ENCODE peak calls at places on chromosomes 13 and 19, in four cellular contexts. One of them, this sample, is unnamed.

GRCh38 chr13:60018536-60018935 is 145.2 kb downstream of the DIAPH3 start:
- DNase-seq in neuronal stem cell: no peak
- DNase-seq in H1: no peak
- DNase-seq in mesenchymal stem cell: no peak
- DNase-seq in this sample: no peak

GRCh38 chr13:110010433-110011135 is 224.2 kb upstream of the IRS2 start:
- DNase-seq in H1: no peak
- DNase-seq in mesenchymal stem cell: peak; percentile 62
- DNase-seq in neuronal stem cell: no peak
- DNase-seq in this sample: no peak

GRCh38 chr13:33351324-33351723 is 65.8 kb upstream of the STARD13 start:
- DNase-seq in neuronal stem cell: no peak
- DNase-seq in H1: no peak
- DNase-seq in mesenchymal stem cell: peak; percentile 67
- DNase-seq in this sample: no peak

GRCh38 chr19:27657271-27658051 is 1555.5 kb downstream of the UQCRFS1 start:
- DNase-seq in mesenchymal stem cell: no peak
- DNase-seq in H1: no peak
- DNase-seq in neuronal stem cell: no peak
- DNase-seq in this sample: peak; percentile 25

GRCh38 chr13:45798851-45799250 is 52.7 kb downstream of the SIAH3 start:
- DNase-seq in mesenchymal stem cell: no peak
- DNase-seq in neuronal stem cell: no peak
- DNase-seq in H1: no peak
- DNase-seq in this sample: no peak

GRCh38 chr13:107586216-107586615 is 629.1 kb downstream of the LIG4 start:
- DNase-seq in H1: no peak
- DNase-seq in neuronal stem cell: no peak
- DNase-seq in mesenchymal stem cell: peak; percentile 72
- DNase-seq in this sample: no peak

GRCh38 chr19:55178781-55179569 is 1.1 kb downstream of the SYT5 start:
- DNase-seq in neuronal stem cell: peak; percentile 87
- DNase-seq in H1: no peak
- DNase-seq in mesenchymal stem cell: peak; percentile 91
- DNase-seq in this sample: no peak

GRCh38 chr13:99418663-99419140 is 82.6 kb upstream of the TM9SF2 start:
- DNase-seq in H1: no peak
- DNase-seq in neuronal stem cell: no peak
- DNase-seq in mesenchymal stem cell: no peak
- DNase-seq in this sample: no peak

GRCh38 chr19:15810335-15810734 is 5.1 kb downstream of the OR10H1 start:
- DNase-seq in H1: no peak
- DNase-seq in mesenchymal stem cell: no peak
- DNase-seq in neuronal stem cell: no peak
- DNase-seq in this sample: no peak

GRCh38 chr13:106373989-106374572 is 161.4 kb downstream of the EFNB2 start:
- DNase-seq in mesenchymal stem cell: peak; percentile 84
- DNase-seq in H1: no peak
- DNase-seq in neuronal stem cell: no peak
- DNase-seq in this sample: no peak

GRCh38 chr19:35657904-35658700 is 8.2 kb upstream of the UPK1A start:
- DNase-seq in neuronal stem cell: no peak
- DNase-seq in mesenchymal stem cell: no peak
- DNase-seq in H1: no peak
- DNase-seq in this sample: no peak

GRCh38 chr13:28239374-28239773 is 101.0 kb downstream of the PAN3 start:
- DNase-seq in mesenchymal stem cell: peak; percentile 62
- DNase-seq in neuronal stem cell: no peak
- DNase-seq in H1: no peak
- DNase-seq in this sample: peak; percentile 2

GRCh38 chr19:12112238-12112637 is 27.9 kb downstream of the ZNF20 start:
- DNase-seq in mesenchymal stem cell: no peak
- DNase-seq in neuronal stem cell: no peak
- DNase-seq in H1: no peak
- DNase-seq in this sample: no peak

GRCh38 chr13:43058836-43059235 is 35.5 kb downstream of the DNAJC15 start:
- DNase-seq in mesenchymal stem cell: peak; percentile 37
- DNase-seq in H1: no peak
- DNase-seq in neuronal stem cell: no peak
- DNase-seq in this sample: no peak

GRCh38 chr13:112838038-112838965 is 130.7 kb upstream of the MCF2L start:
- DNase-seq in neuronal stem cell: no peak
- DNase-seq in H1: no peak
- DNase-seq in mesenchymal stem cell: no peak
- DNase-seq in this sample: no peak

GRCh38 chr13:111212517-111212873 is 97.4 kb downstream of the ARHGEF7 start:
- DNase-seq in neuronal stem cell: no peak
- DNase-seq in mesenchymal stem cell: no peak
- DNase-seq in H1: no peak
- DNase-seq in this sample: no peak

GRCh38 chr19:4523306-4524110 is 5.2 kb upstream of the PLIN4 start:
- DNase-seq in H1: no peak
- DNase-seq in mesenchymal stem cell: peak; percentile 29
- DNase-seq in neuronal stem cell: no peak
- DNase-seq in this sample: no peak

GRCh38 chr19:46958542-46958941 is 61.1 kb upstream of the NPAS1 start:
- DNase-seq in H1: no peak
- DNase-seq in neuronal stem cell: no peak
- DNase-seq in mesenchymal stem cell: peak; percentile 86
- DNase-seq in this sample: peak; percentile 15

GRCh38 chr19:44746616-44746945 is 1.9 kb upstream of the BCL3 start:
- DNase-seq in neuronal stem cell: no peak
- DNase-seq in mesenchymal stem cell: no peak
- DNase-seq in H1: no peak
- DNase-seq in this sample: no peak

GRCh38 chr13:52847682-52848432 is 583 bp downstream of the PCDH8 start:
- DNase-seq in neuronal stem cell: no peak
- DNase-seq in mesenchymal stem cell: no peak
- DNase-seq in H1: no peak
- DNase-seq in this sample: no peak

GRCh38 chr13:94711561-94712286 is 621 bp downstream of the SOX21 start:
- DNase-seq in neuronal stem cell: no peak
- DNase-seq in mesenchymal stem cell: peak; percentile 33
- DNase-seq in H1: no peak
- DNase-seq in this sample: peak; percentile 26

GRCh38 chr19:42942187-42942789 is 5.3 kb upstream of the PSG7 start:
- DNase-seq in neuronal stem cell: no peak
- DNase-seq in H1: no peak
- DNase-seq in mesenchymal stem cell: no peak
- DNase-seq in this sample: peak; percentile 63

GRCh38 chr19:13118424-13119193 is 545 bp downstream of the NACC1 start:
- DNase-seq in mesenchymal stem cell: peak; percentile 37
- DNase-seq in neuronal stem cell: peak; percentile 71
- DNase-seq in H1: peak; percentile 78
- DNase-seq in this sample: peak; percentile 39

GRCh38 chr19:19643158-19644053 is at the start of gene GMIP:
- DNase-seq in H1: no peak
- DNase-seq in neuronal stem cell: peak; percentile 75
- DNase-seq in mesenchymal stem cell: peak; percentile 53
- DNase-seq in this sample: peak; percentile 84

GRCh38 chr13:43167058-43167457 is 143.7 kb downstream of the DNAJC15 start:
- DNase-seq in neuronal stem cell: no peak
- DNase-seq in H1: no peak
- DNase-seq in mesenchymal stem cell: peak; percentile 61
- DNase-seq in this sample: no peak

GRCh38 chr13:36357692-36358091 is 11.5 kb upstream of the SPART start:
- DNase-seq in neuronal stem cell: no peak
- DNase-seq in H1: no peak
- DNase-seq in mesenchymal stem cell: no peak
- DNase-seq in this sample: no peak

GRCh38 chr13:45811891-45812583 is 39.5 kb downstream of the SIAH3 start:
- DNase-seq in mesenchymal stem cell: no peak
- DNase-seq in H1: no peak
- DNase-seq in neuronal stem cell: no peak
- DNase-seq in this sample: no peak

DNA sequence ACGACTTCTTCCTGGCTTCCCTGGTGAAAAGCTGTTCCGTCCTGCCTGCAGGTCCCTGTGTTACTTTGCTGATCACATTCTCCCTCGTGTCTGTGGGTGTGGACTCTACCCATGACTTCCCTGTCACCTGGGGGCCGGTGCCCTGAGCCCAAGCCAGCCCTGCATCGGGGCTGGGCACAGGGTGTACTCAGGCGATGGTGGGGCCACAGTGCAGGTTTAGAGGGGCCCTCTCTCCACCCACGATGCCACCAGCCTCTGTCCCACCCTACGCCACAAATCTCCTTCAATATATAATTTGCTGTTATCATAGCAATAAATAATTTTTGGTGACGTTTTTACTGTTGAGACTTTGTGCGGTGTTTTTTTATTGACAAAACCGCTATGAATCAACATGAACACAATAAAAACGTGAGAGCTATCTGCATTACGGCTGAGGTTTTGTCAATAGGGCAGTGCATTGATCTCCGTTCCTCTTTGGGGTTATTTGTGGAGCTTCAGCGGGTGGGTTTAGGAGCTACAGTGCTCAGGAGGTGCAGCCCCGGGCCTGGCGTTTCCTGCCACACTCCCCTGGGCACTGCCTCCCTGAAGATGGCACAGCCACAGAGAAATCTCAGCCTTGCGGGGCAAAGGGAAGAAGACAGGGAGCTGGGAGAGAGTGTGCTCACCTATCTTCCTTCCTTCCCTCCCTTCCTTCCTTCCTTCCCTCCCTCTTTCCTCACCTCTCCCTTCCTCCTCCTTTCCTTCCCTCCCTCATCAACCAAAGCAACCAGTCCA is 119.7 kb downstream of the URI1 start:
- DNase-seq in neuronal stem cell: no peak
- DNase-seq in mesenchymal stem cell: no peak
- DNase-seq in H1: no peak
- DNase-seq in this sample: no peak
- H3K23ac ChIP-seq in neuronal stem cell: peak overlapping the region; percentile 82
- H3K23ac ChIP-seq in mesenchymal stem cell: no peak overlapping the region
- H3K23ac ChIP-seq in H1: no peak overlapping the region
- H3K23ac ChIP-seq in this sample: no peak overlapping the region

GRCh38 chr19:50332014-50332263 is 2.8 kb upstream of the KCNC3 start:
- DNase-seq in H1: no peak
- DNase-seq in mesenchymal stem cell: no peak
- DNase-seq in neuronal stem cell: no peak
- DNase-seq in this sample: no peak

GRCh38 chr19:50333235-50333736 is 4.1 kb upstream of the KCNC3 start:
- DNase-seq in mesenchymal stem cell: peak; percentile 41
- DNase-seq in H1: peak; percentile 86
- DNase-seq in neuronal stem cell: peak; percentile 94
- DNase-seq in this sample: peak; percentile 99

GRCh38 chr19:50332264-50333038 is 3.3 kb upstream of the KCNC3 start:
- DNase-seq in H1: no peak
- DNase-seq in neuronal stem cell: no peak
- DNase-seq in mesenchymal stem cell: no peak
- DNase-seq in this sample: peak; percentile 89

GRCh38 chr19:50330365-50331078 is 1.3 kb upstream of the KCNC3 start:
- DNase-seq in neuronal stem cell: peak; percentile 95
- DNase-seq in mesenchymal stem cell: no peak
- DNase-seq in H1: peak; percentile 70
- DNase-seq in this sample: peak; percentile 89

DNA sequence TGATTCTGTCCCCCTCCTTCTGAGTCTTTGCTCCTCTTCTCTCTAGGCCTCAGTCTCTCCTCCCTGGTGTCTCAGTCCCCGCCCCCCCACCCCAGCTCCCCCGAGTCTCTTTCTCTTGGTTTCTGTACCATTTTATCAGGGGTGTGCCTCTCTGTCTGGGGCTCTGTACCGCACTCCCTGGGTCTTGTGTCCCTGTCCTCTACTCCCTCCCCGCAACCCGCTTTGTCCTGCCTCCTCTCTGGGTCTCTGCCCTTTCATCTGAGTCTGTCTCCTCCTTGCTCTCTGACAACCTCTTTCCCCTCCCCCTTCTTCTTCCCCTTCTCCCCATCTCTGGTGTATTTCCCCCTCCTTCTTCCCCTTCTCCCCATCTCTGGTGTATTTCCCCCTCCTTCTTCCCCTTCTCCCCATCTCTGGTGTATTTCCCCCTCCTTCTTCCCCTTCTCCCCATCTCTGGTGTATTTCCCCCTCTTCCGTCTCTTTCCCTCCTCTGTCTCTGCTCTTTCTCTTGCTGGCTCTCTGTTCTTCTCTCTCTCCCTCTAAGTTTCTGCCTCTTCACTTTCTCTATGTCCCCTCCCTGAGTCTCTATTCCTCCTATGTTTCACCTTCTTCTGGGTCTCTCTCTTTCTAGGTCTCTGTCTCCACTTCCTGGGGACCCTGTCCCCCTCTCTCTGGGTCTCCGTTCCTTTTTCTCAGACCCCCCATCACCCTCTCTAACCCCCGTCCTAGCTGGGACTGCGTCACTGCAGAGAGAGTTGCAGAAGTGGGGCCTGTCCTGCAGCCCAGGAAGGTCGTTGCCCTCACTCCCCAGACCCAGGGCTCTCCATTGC is 2.2 kb upstream of the KCNC3 start:
- DNase-seq in H1: no peak
- DNase-seq in neuronal stem cell: no peak
- DNase-seq in mesenchymal stem cell: no peak
- DNase-seq in this sample: no peak
- H3K4me3 ChIP-seq in H1: peak overlapping the region; percentile 96
- H3K4me3 ChIP-seq in neuronal stem cell: peak overlapping the region; percentile 76
- H3K4me3 ChIP-seq in mesenchymal stem cell: no peak overlapping the region
- H3K4me3 ChIP-seq in this sample: peak overlapping the region; percentile 66

DNA sequence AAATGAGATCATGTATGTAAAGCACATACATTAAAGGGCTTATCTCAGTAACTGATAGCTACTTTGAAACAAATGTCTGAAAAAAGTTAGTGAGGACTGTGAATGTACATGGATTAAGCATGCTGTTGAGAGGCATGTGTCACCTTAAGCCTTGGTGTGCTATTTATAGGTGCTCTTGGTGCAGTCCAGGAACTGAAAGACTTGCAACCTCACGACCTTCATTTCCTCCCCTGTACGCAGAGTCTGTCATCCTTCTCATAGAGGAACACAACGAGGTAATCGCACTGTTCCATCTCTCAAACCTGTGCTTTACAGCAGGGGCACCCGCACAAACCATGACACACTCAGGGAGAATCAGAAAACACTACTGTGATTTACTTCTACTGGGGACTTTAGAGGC is 65.6 kb downstream of the UFM1 start:
- DNase-seq in mesenchymal stem cell: no peak
- DNase-seq in H1: no peak
- DNase-seq in neuronal stem cell: no peak
- DNase-seq in this sample: peak; percentile 48
- H2BK12ac ChIP-seq in mesenchymal stem cell: no peak overlapping the region
- H2BK12ac ChIP-seq in H1: no peak overlapping the region
- H2BK12ac ChIP-seq in neuronal stem cell: no peak overlapping the region
- H2BK12ac ChIP-seq in this sample: no peak overlapping the region

DNA sequence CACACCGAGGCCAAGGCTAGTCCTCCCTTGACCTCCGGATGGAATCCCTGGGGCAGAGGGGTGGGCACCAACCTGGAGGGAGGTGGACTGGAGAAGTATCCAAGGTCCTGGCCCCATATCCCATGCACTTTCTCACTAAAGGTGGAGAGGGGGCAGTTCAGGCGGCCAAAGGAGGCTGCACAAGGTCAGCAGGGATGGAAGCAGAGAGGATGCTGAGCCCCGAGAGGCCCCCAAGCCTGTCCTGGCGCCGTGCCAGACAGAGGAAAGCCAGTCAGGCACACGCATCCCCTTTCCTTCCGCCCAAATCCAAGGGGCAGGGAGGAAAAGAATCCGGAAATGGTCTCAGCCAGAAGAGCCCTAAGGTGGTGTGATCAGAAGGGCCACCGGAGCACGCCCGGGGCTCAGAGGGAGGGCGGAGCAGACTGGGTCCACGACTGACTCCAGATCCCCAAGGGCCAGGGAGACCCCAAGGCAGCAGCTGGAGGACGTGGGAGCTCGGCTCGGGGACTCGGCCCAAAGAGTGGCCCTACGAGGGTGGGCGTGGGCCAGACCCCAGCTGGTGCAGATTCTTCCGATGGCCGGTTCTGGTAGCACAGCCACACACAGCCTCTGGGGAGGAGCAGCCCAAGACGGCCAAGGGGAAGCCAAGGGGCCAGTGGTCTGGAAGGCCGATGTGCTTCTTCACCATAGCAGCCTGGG is 60.0 kb downstream of the MLLT1 start:
- DNase-seq in mesenchymal stem cell: no peak
- DNase-seq in H1: no peak
- DNase-seq in neuronal stem cell: no peak
- DNase-seq in this sample: no peak
- H3K23ac ChIP-seq in mesenchymal stem cell: no peak overlapping the region
- H3K23ac ChIP-seq in H1: no peak overlapping the region
- H3K23ac ChIP-seq in neuronal stem cell: peak overlapping the region; percentile 43
- H3K23ac ChIP-seq in this sample: no peak overlapping the region

This sample was measured in trophoblast cell.